ENCODE peak calls at places on chromosomes 3 and 15, in eight cellular contexts. One of them, this sample, is unnamed.

GRCh38 chr15:26667222-26667988 is 105.5 kb downstream of the GABRB3 start:
- DNase-seq in stomach: peak
- DNase-seq in A549: peak
- DNase-seq in HepG2: no peak
- DNase-seq in SK-N-SH: no peak
- DNase-seq in transverse colon: no peak
- DNase-seq in ovary: no peak
- DNase-seq in K562: no peak
- DNase-seq in this sample: no peak

GRCh38 chr3:160125188-160125587 is 100.0 kb upstream of the C3orf80 start:
- DNase-seq in stomach: no peak
- DNase-seq in A549: no peak
- DNase-seq in HepG2: no peak
- DNase-seq in SK-N-SH: no peak
- DNase-seq in transverse colon: no peak
- DNase-seq in ovary: no peak
- DNase-seq in K562: no peak
- DNase-seq in this sample: no peak

GRCh38 chr3:172591876-172592771 is 68.9 kb upstream of the TNFSF10 start:
- DNase-seq in stomach: no peak
- DNase-seq in A549: no peak
- DNase-seq in HepG2: no peak
- DNase-seq in SK-N-SH: no peak
- DNase-seq in transverse colon: peak
- DNase-seq in ovary: no peak
- DNase-seq in K562: no peak
- DNase-seq in this sample: no peak

GRCh38 chr3:12471228-12471627 is 13.1 kb upstream of the TSEN2 start:
- DNase-seq in stomach: no peak
- DNase-seq in A549: peak
- DNase-seq in HepG2: peak
- DNase-seq in SK-N-SH: no peak
- DNase-seq in transverse colon: peak
- DNase-seq in ovary: no peak
- DNase-seq in K562: no peak
- DNase-seq in this sample: no peak

GRCh38 chr3:133712017-133712416 is 34.2 kb upstream of the TF start:
- DNase-seq in stomach: no peak
- DNase-seq in A549: no peak
- DNase-seq in HepG2: no peak
- DNase-seq in SK-N-SH: no peak
- DNase-seq in transverse colon: no peak
- DNase-seq in ovary: no peak
- DNase-seq in K562: no peak
- DNase-seq in this sample: no peak

GRCh38 chr3:25365636-25366035 is 62.4 kb upstream of the RARB start:
- DNase-seq in stomach: no peak
- DNase-seq in A549: no peak
- DNase-seq in HepG2: no peak
- DNase-seq in SK-N-SH: no peak
- DNase-seq in transverse colon: no peak
- DNase-seq in ovary: no peak
- DNase-seq in K562: no peak
- DNase-seq in this sample: no peak

GRCh38 chr15:28974142-28974541 is 88.4 kb downstream of the APBA2 start:
- DNase-seq in stomach: no peak
- DNase-seq in A549: no peak
- DNase-seq in HepG2: no peak
- DNase-seq in SK-N-SH: no peak
- DNase-seq in transverse colon: peak
- DNase-seq in ovary: no peak
- DNase-seq in K562: no peak
- DNase-seq in this sample: no peak

GRCh38 chr3:172630316-172630715 is 80.6 kb downstream of the NCEH1 start:
- DNase-seq in stomach: no peak
- DNase-seq in A549: no peak
- DNase-seq in HepG2: no peak
- DNase-seq in SK-N-SH: no peak
- DNase-seq in transverse colon: no peak
- DNase-seq in ovary: no peak
- DNase-seq in K562: no peak
- DNase-seq in this sample: no peak

GRCh38 chr3:40869013-40869412 is 330.3 kb upstream of the CTNNB1 start:
- DNase-seq in stomach: no peak
- DNase-seq in A549: no peak
- DNase-seq in HepG2: no peak
- DNase-seq in SK-N-SH: no peak
- DNase-seq in transverse colon: no peak
- DNase-seq in ovary: no peak
- DNase-seq in K562: no peak
- DNase-seq in this sample: no peak

GRCh38 chr15:66153549-66154415 is 99.8 kb downstream of the MEGF11 start:
- DNase-seq in stomach: no peak
- DNase-seq in A549: no peak
- DNase-seq in HepG2: no peak
- DNase-seq in SK-N-SH: no peak
- DNase-seq in transverse colon: no peak
- DNase-seq in ovary: no peak
- DNase-seq in K562: no peak
- DNase-seq in this sample: no peak

GRCh38 chr3:99859855-99860254 is 42.2 kb downstream of the CMSS1 start:
- DNase-seq in stomach: no peak
- DNase-seq in A549: peak
- DNase-seq in HepG2: no peak
- DNase-seq in SK-N-SH: peak
- DNase-seq in transverse colon: no peak
- DNase-seq in ovary: no peak
- DNase-seq in K562: no peak
- DNase-seq in this sample: no peak

DNA sequence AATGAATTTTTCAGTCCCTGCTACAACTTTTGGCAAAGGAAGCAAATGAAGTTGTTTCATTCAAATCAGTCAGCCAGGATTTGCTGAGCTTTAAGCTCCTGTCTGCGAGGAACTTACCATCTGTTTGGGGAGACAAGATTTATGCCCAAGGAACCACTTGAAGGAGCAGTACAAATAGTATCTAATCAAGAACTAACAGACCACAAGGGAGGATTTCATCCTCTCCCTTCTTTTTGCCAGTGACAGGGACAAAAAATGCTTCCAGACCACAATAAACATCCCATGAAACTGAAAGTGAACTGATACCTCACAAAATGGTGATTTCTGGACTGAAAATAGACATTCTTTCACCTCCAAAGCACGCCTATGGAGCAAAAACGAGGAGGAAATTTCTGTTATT is 202.2 kb upstream of the GADL1 start:
- DNase-seq in stomach: no peak
- DNase-seq in A549: no peak
- DNase-seq in HepG2: no peak
- DNase-seq in SK-N-SH: no peak
- DNase-seq in transverse colon: no peak
- DNase-seq in ovary: no peak
- DNase-seq in K562: no peak
- DNase-seq in this sample: no peak
- TF ChIP-seq EP300 in stomach: no peak
- TF ChIP-seq EP300 in A549: no peak
- TF ChIP-seq EP300 in HepG2: no peak
- TF ChIP-seq EP300 in SK-N-SH: no peak
- TF ChIP-seq EP300 in transverse colon: no peak
- TF ChIP-seq EP300 in ovary: no peak
- TF ChIP-seq EP300 in K562: no peak
- TF ChIP-seq EP300 in this sample: no peak

GRCh38 chr3:58563386-58564035 is 13.7 kb downstream of the FAM107A start:
- DNase-seq in stomach: no peak
- DNase-seq in A549: peak
- DNase-seq in HepG2: peak
- DNase-seq in SK-N-SH: no peak
- DNase-seq in transverse colon: no peak
- DNase-seq in ovary: no peak
- DNase-seq in K562: no peak
- DNase-seq in this sample: no peak

GRCh38 chr3:58564054-58564453 is 13.1 kb downstream of the FAM107A start:
- DNase-seq in stomach: no peak
- DNase-seq in A549: no peak
- DNase-seq in HepG2: no peak
- DNase-seq in SK-N-SH: no peak
- DNase-seq in transverse colon: no peak
- DNase-seq in ovary: no peak
- DNase-seq in K562: no peak
- DNase-seq in this sample: no peak

GRCh38 chr3:58562498-58562897 is 14.7 kb downstream of the FAM107A start:
- DNase-seq in stomach: no peak
- DNase-seq in A549: no peak
- DNase-seq in HepG2: no peak
- DNase-seq in SK-N-SH: no peak
- DNase-seq in transverse colon: no peak
- DNase-seq in ovary: no peak
- DNase-seq in K562: no peak
- DNase-seq in this sample: no peak

GRCh38 chr3:58559586-58559985 is 17.6 kb downstream of the FAM107A start:
- DNase-seq in stomach: no peak
- DNase-seq in A549: no peak
- DNase-seq in HepG2: no peak
- DNase-seq in SK-N-SH: no peak
- DNase-seq in transverse colon: no peak
- DNase-seq in ovary: no peak
- DNase-seq in K562: no peak
- DNase-seq in this sample: no peak

DNA sequence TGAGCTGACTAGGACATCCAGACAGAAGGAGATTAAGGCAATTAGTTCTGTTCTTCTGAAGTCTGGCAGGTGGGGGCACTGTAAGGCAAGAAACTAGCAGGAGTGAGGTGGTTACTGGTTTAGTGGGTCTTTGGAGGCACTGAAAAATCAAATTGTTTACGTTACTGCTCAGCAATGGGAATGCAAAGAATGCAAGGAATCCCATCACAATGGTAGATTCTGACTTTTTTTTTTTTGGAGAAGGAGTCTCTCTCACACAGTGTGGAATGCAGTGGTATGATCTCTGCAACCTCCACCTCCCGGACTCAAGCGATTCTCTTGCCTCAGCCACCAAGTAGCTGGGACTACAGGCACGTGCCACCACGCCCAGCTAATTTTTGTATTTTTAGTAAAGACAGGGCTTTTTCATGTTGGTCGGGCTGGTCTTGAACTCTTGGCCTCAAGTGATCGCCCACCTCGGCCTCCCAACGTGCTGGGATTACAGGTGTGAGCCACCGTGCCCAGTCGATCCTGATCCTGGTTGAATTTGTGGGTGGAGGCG is 16.4 kb downstream of the FAM107A start:
- DNase-seq in stomach: no peak
- DNase-seq in A549: peak
- DNase-seq in HepG2: peak
- DNase-seq in SK-N-SH: no peak
- DNase-seq in transverse colon: no peak
- DNase-seq in ovary: no peak
- DNase-seq in K562: peak
- DNase-seq in this sample: no peak
- TF ChIP-seq CTCF in stomach: no peak
- TF ChIP-seq CTCF in A549: peak
- TF ChIP-seq CTCF in HepG2: peak
- TF ChIP-seq CTCF in SK-N-SH: peak
- TF ChIP-seq CTCF in transverse colon: no peak
- TF ChIP-seq CTCF in ovary: no peak
- TF ChIP-seq CTCF in K562: peak
- TF ChIP-seq CTCF in this sample: no peak

DNA sequence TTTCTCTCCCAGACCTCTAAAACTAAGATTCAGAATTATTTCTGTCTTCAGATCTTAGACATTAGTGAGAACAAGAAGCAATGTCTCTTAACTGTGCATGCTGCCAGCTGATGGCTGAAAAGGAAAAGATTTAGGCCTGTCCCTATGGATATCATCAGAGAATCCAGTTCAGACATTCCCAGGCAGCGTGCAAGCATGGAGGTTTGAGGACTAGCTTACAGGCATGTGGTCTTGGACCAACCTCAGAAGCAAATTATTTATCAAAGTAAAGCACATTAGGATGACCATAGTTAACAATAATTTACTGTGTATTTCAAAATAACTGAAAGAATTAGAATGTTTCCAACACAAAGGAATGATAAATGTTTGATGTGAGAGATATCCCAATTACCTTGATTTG is 109.1 kb upstream of the THBS1 start:
- DNase-seq in stomach: no peak
- DNase-seq in A549: no peak
- DNase-seq in HepG2: no peak
- DNase-seq in SK-N-SH: no peak
- DNase-seq in transverse colon: no peak
- DNase-seq in ovary: no peak
- DNase-seq in K562: no peak
- DNase-seq in this sample: no peak
- H3K27ac ChIP-seq in stomach: peak
- H3K27ac ChIP-seq in A549: no peak
- H3K27ac ChIP-seq in HepG2: no peak
- H3K27ac ChIP-seq in SK-N-SH: no peak
- H3K27ac ChIP-seq in transverse colon: peak
- H3K27ac ChIP-seq in ovary: no peak
- H3K27ac ChIP-seq in K562: no peak
- H3K27ac ChIP-seq in this sample: peak

GRCh38 chr3:32437898-32438297 is 46.2 kb downstream of the CMTM7 start:
- DNase-seq in stomach: no peak
- DNase-seq in A549: no peak
- DNase-seq in HepG2: no peak
- DNase-seq in SK-N-SH: no peak
- DNase-seq in transverse colon: no peak
- DNase-seq in ovary: no peak
- DNase-seq in K562: no peak
- DNase-seq in this sample: no peak

GRCh38 chr3:32443471-32443870 is 51.8 kb downstream of the CMTM7 start:
- DNase-seq in stomach: no peak
- DNase-seq in A549: no peak
- DNase-seq in HepG2: no peak
- DNase-seq in SK-N-SH: no peak
- DNase-seq in transverse colon: no peak
- DNase-seq in ovary: no peak
- DNase-seq in K562: no peak
- DNase-seq in this sample: no peak

GRCh38 chr3:32440481-32441350 is 49.1 kb downstream of the CMTM7 start:
- DNase-seq in stomach: no peak
- DNase-seq in A549: no peak
- DNase-seq in HepG2: no peak
- DNase-seq in SK-N-SH: no peak
- DNase-seq in transverse colon: no peak
- DNase-seq in ovary: no peak
- DNase-seq in K562: no peak
- DNase-seq in this sample: no peak

GRCh38 chr3:32438596-32439344 is 47.1 kb downstream of the CMTM7 start:
- DNase-seq in stomach: no peak
- DNase-seq in A549: no peak
- DNase-seq in HepG2: no peak
- DNase-seq in SK-N-SH: no peak
- DNase-seq in transverse colon: no peak
- DNase-seq in ovary: no peak
- DNase-seq in K562: no peak
- DNase-seq in this sample: no peak

DNA sequence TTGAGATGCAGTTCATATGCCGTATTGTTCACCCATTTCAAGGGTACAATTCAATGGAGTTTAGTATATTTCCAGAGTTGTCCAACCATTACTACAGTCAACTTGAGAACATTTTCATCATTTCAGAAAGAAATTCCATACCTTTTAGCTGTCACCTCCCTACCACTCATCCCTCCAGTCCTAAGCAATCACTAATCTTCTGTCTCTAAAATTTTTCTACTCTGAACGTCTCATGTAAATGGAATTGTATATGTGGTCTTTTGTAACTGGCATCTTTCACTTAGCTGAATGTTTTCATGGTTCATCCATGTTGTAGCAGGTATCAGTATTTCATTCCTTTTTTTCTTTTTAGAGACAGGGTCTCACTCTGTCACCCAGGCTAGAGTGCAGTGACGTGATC is 51.1 kb downstream of the CMTM7 start:
- DNase-seq in stomach: no peak
- DNase-seq in A549: no peak
- DNase-seq in HepG2: no peak
- DNase-seq in SK-N-SH: no peak
- DNase-seq in transverse colon: no peak
- DNase-seq in ovary: no peak
- DNase-seq in K562: no peak
- DNase-seq in this sample: no peak
- TF ChIP-seq EP300 in stomach: no peak
- TF ChIP-seq EP300 in A549: no peak
- TF ChIP-seq EP300 in HepG2: no peak
- TF ChIP-seq EP300 in SK-N-SH: no peak
- TF ChIP-seq EP300 in transverse colon: no peak
- TF ChIP-seq EP300 in ovary: no peak
- TF ChIP-seq EP300 in K562: no peak
- TF ChIP-seq EP300 in this sample: no peak

This sample was measured in tibial nerve.